ENCODE peak calls at places on chromosomes 1 and 21, in six cellular contexts. V is IMR-90, R is neuronal stem cell, Z is mesendoderm, B is mesenchymal stem cell, I is H1. H is an unnamed sample.

GRCh38 chr1:70038025-70038424 is 167.4 kb downstream of the LRRC40 start:
- DNase-seq in Z (peak), V (no peak), I (no peak), R (no peak), B (peak), H (peak)

GRCh38 chr1:47813970-47814369 is 183.2 kb downstream of the TRABD2B start:
- DNase-seq in R (no peak), V (no peak), I (no peak), B (no peak), Z (no peak), H (no peak)

GRCh38 chr1:241998950-241999495 is at the start of gene MAP1LC3C:
- DNase-seq in B (no peak), V (no peak), Z (peak), R (no peak), I (peak), H (peak)

GRCh38 chr1:99860703-99861102 is 10.5 kb downstream of the AGL start:
- DNase-seq in I (no peak), B (no peak), V (no peak), Z (no peak), R (no peak), H (no peak)

GRCh38 chr1:31564606-31564989 is 11.7 kb upstream of the TINAGL1 start:
- DNase-seq in Z (no peak), I (no peak), B (no peak), V (no peak), R (no peak), H (no peak)

GRCh38 chr1:17523487-17524029 is 15.9 kb upstream of the ARHGEF10L start:
- DNase-seq in B (no peak), I (no peak), Z (no peak), R (no peak), V (no peak), H (no peak)

GRCh38 chr1:88655685-88656299 is 28.3 kb upstream of the PKN2 start:
- DNase-seq in R (peak), I (no peak), Z (no peak), B (peak), V (peak), H (peak)

GRCh38 chr21:46646541-46647154 is 11.2 kb downstream of the PRMT2 start:
- DNase-seq in B (no peak), I (no peak), Z (no peak), R (no peak), V (no peak), H (no peak)

GRCh38 chr1:12052008-12052573 is 11.0 kb upstream of the TNFRSF8 start:
- DNase-seq in B (peak), R (no peak), Z (peak), I (no peak), V (peak), H (peak)

GRCh38 chr1:156583821-156584622 is 4.5 kb downstream of the TTC24 start:
- DNase-seq in R (peak), Z (peak), I (peak), V (peak), B (peak), H (peak)

GRCh38 chr1:16986596-16987361 is 6.4 kb upstream of the MFAP2 start:
- DNase-seq in V (no peak), B (peak), R (no peak), I (peak), Z (peak), H (no peak)

GRCh38 chr1:116228501-116228900 is 117.3 kb downstream of the MAB21L3 start:
- DNase-seq in B (no peak), V (no peak), I (no peak), R (no peak), Z (no peak), H (no peak)

GRCh38 chr1:184483101-184483813 is 96.4 kb downstream of the C1orf21 start:
- DNase-seq in V (peak), B (peak), Z (no peak), I (no peak), R (no peak), H (peak)

GRCh38 chr1:202577381-202577780 is 132.9 kb downstream of the SYT2 start:
- DNase-seq in Z (peak), B (peak), R (no peak), V (peak), I (no peak), H (no peak)

GRCh38 chr1:245588250-245588649 is 433.5 kb downstream of the KIF26B start:
- DNase-seq in I (no peak), R (no peak), B (no peak), Z (no peak), V (no peak), H (no peak)

GRCh38 chr1:22190251-22190650 is 47.4 kb upstream of the WNT4 start:
- DNase-seq in Z (no peak), B (no peak), V (no peak), I (no peak), R (no peak), H (no peak)

GRCh38 chr1:55988963-55989452 is 590.4 kb downstream of the PLPP3 start:
- DNase-seq in I (no peak), B (peak), R (no peak), Z (no peak), V (no peak), H (no peak)

GRCh38 chr21:42156690-42157605 is 62.0 kb upstream of the ABCG1 start:
- DNase-seq in V (no peak), R (no peak), Z (no peak), I (no peak), B (no peak), H (no peak)

GRCh38 chr1:204136814-204137213 is 15.0 kb downstream of the ETNK2 start:
- DNase-seq in R (no peak), V (no peak), I (no peak), Z (peak), B (no peak), H (no peak)

GRCh38 chr1:198788561-198789064 is 149.8 kb downstream of the PTPRC start:
- DNase-seq in I (peak), B (peak), R (peak), Z (peak), V (no peak), H (peak)

GRCh38 chr1:2554621-2555387 is 1.4 kb upstream of the TNFRSF14 start:
- DNase-seq in Z (peak), R (no peak), B (no peak), V (no peak), I (no peak), H (no peak)

GRCh38 chr21:34693192-34693810 is 24.5 kb downstream of the CLIC6 start:
- DNase-seq in V (peak), I (peak), R (peak), B (peak), Z (peak), H (peak)

GRCh38 chr21:37006243-37006520 is 320 bp upstream of the RIPPLY3 start:
- DNase-seq in Z (no peak), B (no peak), R (no peak), V (no peak), I (peak), H (no peak)

GRCh38 chr1:53619088-53619810 is 119.7 kb downstream of the GLIS1 start:
- DNase-seq in B (no peak), I (no peak), R (no peak), V (no peak), Z (no peak), H (no peak)

GRCh38 chr1:222375656-222376055 is 172.2 kb downstream of the HHIPL2 start:
- DNase-seq in R (no peak), Z (no peak), B (no peak), V (peak), I (no peak), H (no peak)

GRCh38 chr1:210532223-210532598 is 203.5 kb downstream of the HHAT start:
- DNase-seq in B (no peak), I (no peak), R (no peak), V (no peak), Z (no peak), H (no peak)

GRCh38 chr1:171699526-171699925 is 42.3 kb downstream of the VAMP4 start:
- DNase-seq in B (no peak), Z (no peak), R (peak), I (no peak), V (peak), H (no peak)

GRCh38 chr1:236904874-236905741 is 99.1 kb downstream of the MT1HL1 start:
- DNase-seq in I (no peak), Z (no peak), B (peak), V (peak), R (no peak), H (peak)

GRCh38 chr21:41966341-41966833 is 12.6 kb upstream of the C2CD2 start:
- DNase-seq in R (no peak), B (peak), V (peak), I (peak), Z (no peak), H (no peak)

GRCh38 chr1:246324711-246325110 is 182.4 kb downstream of the SMYD3 start:
- DNase-seq in I (no peak), R (peak), B (peak), V (peak), Z (peak), H (no peak)

GRCh38 chr1:34165422-34165921 is 442 bp upstream of the CSMD2 start:
- DNase-seq in I (peak), R (no peak), B (no peak), V (no peak), Z (peak), H (no peak)

GRCh38 chr1:61053712-61054608 is 28.4 kb upstream of the NFIA start:
- DNase-seq in R (no peak), B (no peak), V (no peak), I (peak), Z (peak), H (no peak)

GRCh38 chr1:174713796-174714195 is 266.0 kb downstream of the GPR52 start:
- DNase-seq in B (no peak), Z (no peak), I (no peak), V (no peak), R (no peak), H (no peak)

GRCh38 chr1:236998571-236998970 is 5.7 kb downstream of the MT1HL1 start:
- DNase-seq in V (no peak), I (no peak), B (no peak), R (no peak), Z (no peak), H (no peak)

GRCh38 chr1:67743072-67743725 is 58.2 kb downstream of the GADD45A start:
- DNase-seq in I (no peak), R (no peak), Z (peak), B (no peak), V (no peak), H (peak)

GRCh38 chr1:43541721-43542401 is 11.2 kb downstream of the PTPRF start:
- DNase-seq in B (no peak), Z (no peak), I (no peak), R (no peak), V (no peak), H (no peak)

DNA sequence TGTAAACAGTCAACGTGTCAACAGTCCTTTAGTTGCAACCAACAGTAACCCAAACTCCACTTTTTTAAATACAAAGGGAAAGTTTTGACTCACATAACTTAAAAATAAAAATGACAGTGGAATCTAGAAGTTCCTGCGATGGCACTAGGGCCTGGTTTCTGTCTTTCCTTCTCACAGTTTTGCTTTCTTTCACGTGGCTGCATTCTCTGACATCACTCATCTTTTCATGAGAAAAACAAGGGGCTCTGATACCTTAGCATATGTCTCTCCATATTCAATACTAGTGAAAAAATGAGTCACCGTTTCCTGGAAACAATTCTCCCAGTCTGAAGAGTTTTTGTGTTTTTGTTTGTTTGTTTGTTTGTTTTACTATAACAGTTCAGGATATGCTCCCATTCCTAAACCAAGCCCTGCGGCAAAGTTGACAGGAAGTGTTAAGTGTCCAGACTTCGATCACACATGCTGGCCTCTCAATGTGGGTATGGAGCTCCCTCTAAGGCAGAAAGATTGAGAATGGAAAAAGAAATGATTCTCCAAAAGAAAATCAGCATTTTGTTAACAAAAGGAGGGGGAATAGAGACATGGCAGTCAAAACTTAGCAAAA is 483.3 kb downstream of the TTLL7 start:
- DNase-seq in B (peak), Z (no peak), R (no peak), V (no peak), I (no peak), H (peak)
- H2AK5ac ChIP-seq in B (no peak), Z (no peak), R (no peak), V (no peak), I (no peak), H (no peak)

GRCh38 chr1:201504179-201504631 is 2.7 kb downstream of the CSRP1 start:
- DNase-seq in B (peak), Z (no peak), R (no peak), I (no peak), V (peak), H (peak)

GRCh38 chr1:201504799-201505504 is 2.0 kb downstream of the CSRP1 start:
- DNase-seq in R (no peak), V (no peak), Z (no peak), B (no peak), I (no peak), H (no peak)

GRCh38 chr1:201506573-201507567 is at the start of gene CSRP1:
- DNase-seq in I (no peak), Z (peak), R (no peak), B (peak), V (peak), H (peak)

GRCh38 chr1:201506092-201506491 is 831 bp downstream of the CSRP1 start:
- DNase-seq in B (no peak), I (no peak), Z (no peak), V (no peak), R (no peak), H (no peak)

GRCh38 chr1:201505505-201505893 is 1.4 kb downstream of the CSRP1 start:
- DNase-seq in R (no peak), V (peak), Z (peak), I (no peak), B (peak), H (no peak)
- H3K4me3 ChIP-seq in R (no peak), V (peak), Z (no peak), I (no peak), B (peak), H (peak)

GRCh38 chr1:109282952-109283747 is at the start of gene PSRC1:
- DNase-seq in R (peak), I (peak), V (peak), Z (peak), B (peak), H (peak)
- H2AK5ac ChIP-seq in R (peak), I (peak), V (peak), Z (peak), B (peak), H (peak)

GRCh38 chr1:3910769-3911520 is 10.9 kb upstream of the C1orf174 start:
- DNase-seq in V (peak), Z (peak), B (peak), R (peak), I (peak), H (peak)
- H3K4me3 ChIP-seq in V (no peak), Z (no peak), B (no peak), R (no peak), I (no peak), H (no peak)

DNA sequence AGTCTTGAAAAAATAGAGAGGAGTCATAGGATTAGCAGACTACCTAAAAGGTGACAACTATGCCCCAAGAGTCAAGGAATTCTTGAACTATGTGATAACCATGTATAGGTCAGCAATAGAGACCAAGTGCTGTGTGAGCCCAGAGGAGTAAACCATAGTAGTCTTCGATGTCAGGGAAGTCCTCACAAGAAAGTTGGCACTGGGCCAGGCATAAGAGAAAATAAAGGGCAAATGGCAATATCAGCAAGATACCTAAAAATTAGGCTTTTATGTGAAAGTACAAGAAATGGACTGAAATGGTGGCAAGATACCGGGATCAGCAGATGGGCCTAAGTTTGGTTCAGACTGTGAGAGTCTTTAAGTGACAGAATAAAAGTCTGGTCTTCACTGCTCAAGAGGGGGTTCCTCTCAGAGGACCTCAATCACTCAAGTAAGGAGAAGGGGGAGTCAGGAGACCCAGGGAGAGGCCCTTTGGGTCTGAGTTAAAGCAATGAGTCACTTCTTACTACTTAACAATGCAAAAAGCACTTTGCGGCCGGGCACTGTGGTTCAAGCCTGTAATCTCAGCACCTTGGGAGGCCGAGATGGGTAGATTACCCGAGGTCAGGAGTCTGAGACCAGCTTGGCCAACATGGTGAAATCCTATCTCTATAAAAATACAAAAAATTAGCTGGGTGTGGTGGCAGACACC is 95.0 kb downstream of the TEX35 start:
- DNase-seq in Z (no peak), V (no peak), I (no peak), R (no peak), B (no peak), H (peak)
- H2AK5ac ChIP-seq in Z (no peak), V (peak), I (no peak), R (no peak), B (peak), H (no peak)

GRCh38 chr1:23366146-23366545 is 3.5 kb downstream of the ZNF436 start:
- DNase-seq in B (no peak), R (no peak), I (no peak), Z (no peak), V (no peak), H (no peak)
- H3K4me3 ChIP-seq in B (peak), R (no peak), I (no peak), Z (no peak), V (no peak), H (no peak)

H was measured in trophoblast cell.